ENCODE peak calls at places on chromosomes 12 and 14, in five cellular contexts. M is AG20443, P is NCI-H1105 treated with DMSO at 0.1 percent for 48 hours, I is LoVo, R is substantia nigra. T is an unnamed sample.
A peak's percentile ranks its signal among the peaks of the same experiment; 100 is the strongest.

GRCh38 chr14:80965041-80965440 is 9.6 kb downstream of the TSHR start:
- DNase-seq in R (no peak), I (peak; percentile 62), M (no peak), P (no peak), T (no peak)

GRCh38 chr12:12804432-12804886 is 8.7 kb upstream of the DDX47 start:
- DNase-seq in M (peak; percentile 72), R (no peak), P (no peak), I (peak; percentile 85), T (peak; percentile 86)

GRCh38 chr12:49108958-49109404 is 1.7 kb downstream of the LMBR1L start:
- DNase-seq in P (no peak), I (no peak), R (no peak), M (peak; percentile 63), T (no peak)

GRCh38 chr14:68683326-68683725 is 109.5 kb downstream of the ZFP36L1 start:
- DNase-seq in I (no peak), M (peak; percentile 54), R (no peak), P (no peak), T (no peak)

GRCh38 chr12:1611775-1612174 is 17.3 kb upstream of the WNT5B start:
- DNase-seq in I (no peak), P (no peak), R (no peak), M (peak; percentile 86), T (no peak)

GRCh38 chr14:101557321-101557695 is 4.0 kb upstream of the DIO3 start:
- DNase-seq in R (no peak), M (no peak), I (no peak), P (no peak), T (no peak)

GRCh38 chr12:104903648-104904423 is 54.3 kb downstream of the SLC41A2 start:
- DNase-seq in R (no peak), I (no peak), P (no peak), M (no peak), T (no peak)

GRCh38 chr12:128938886-128939285 is 85.6 kb downstream of the GLT1D1 start:
- DNase-seq in M (no peak), P (no peak), R (no peak), I (no peak), T (no peak)

GRCh38 chr14:93894992-93895391 is 32.2 kb upstream of the FAM181A start:
- DNase-seq in I (no peak), M (no peak), R (no peak), P (no peak), T (no peak)

GRCh38 chr14:105490318-105490571 is 801 bp upstream of the TEDC1 start:
- DNase-seq in M (no peak), R (no peak), I (no peak), P (no peak), T (no peak)

GRCh38 chr12:51661199-51661598 is 70.2 kb downstream of the SCN8A start:
- DNase-seq in P (no peak), I (no peak), M (no peak), R (no peak), T (no peak)

GRCh38 chr14:69803753-69804152 is 6.7 kb upstream of the SLC10A1 start:
- DNase-seq in I (no peak), R (no peak), M (no peak), P (no peak), T (peak; percentile 17)

GRCh38 chr14:76257111-76257803 is 105.5 kb downstream of the GPATCH2L start:
- DNase-seq in M (peak; percentile 26), R (no peak), P (no peak), I (no peak), T (no peak)

GRCh38 chr14:101991336-101991735 is 27.0 kb downstream of the DYNC1H1 start:
- DNase-seq in M (no peak), I (no peak), R (no peak), P (no peak), T (no peak)

GRCh38 chr14:69763761-69764510 is 3.0 kb upstream of the SRSF5 start:
- DNase-seq in R (no peak), I (no peak), M (no peak), P (no peak), T (no peak)

GRCh38 chr14:19800282-19801117 is 3.1 kb upstream of the OR4N2 start:
- DNase-seq in I (no peak), M (no peak), R (peak; percentile 77), P (no peak), T (no peak)

GRCh38 chr12:90152897-90153624 is 444.4 kb upstream of the ATP2B1 start:
- DNase-seq in I (peak; percentile 23), R (no peak), M (peak; percentile 30), P (no peak), T (no peak)

GRCh38 chr12:8823565-8824300 is 1.3 kb downstream of the A2ML1 start:
- DNase-seq in M (peak; percentile 51), P (no peak), I (no peak), R (peak; percentile 20), T (peak; percentile 33)

T was measured in A549.